ENCODE peak calls at places on chromosomes 5 and 9, in seven cellular contexts. O, J, S, X, D, E and R are unnamed samples. For H3K4me1, the result is how much of the 10 kb centered on the place peaks cover.

GRCh38 chr5:76694317-76694716 is 21.6 kb upstream of the F2R start:
- DNase-seq in J (no peak), S (no peak), X (no peak), D (no peak), O (no peak), E (no peak), R (no peak)

GRCh38 chr5:178336889-178337785 is 104.5 kb upstream of the PHYKPL start:
- DNase-seq in S (no peak), O (no peak), D (no peak), J (peak), E (no peak), X (peak), R (no peak)

GRCh38 chr5:151155149-151155776 is 2.3 kb downstream of the ANXA6 start:
- DNase-seq in D (no peak), S (no peak), J (no peak), X (no peak), O (no peak), E (peak), R (no peak)

GRCh38 chr5:140344683-140345423 is 1.6 kb downstream of the HBEGF start:
- DNase-seq in D (no peak), S (no peak), X (no peak), E (peak), J (no peak), O (no peak), R (peak)

GRCh38 chr5:172505403-172505759 is 51.1 kb upstream of the SH3PXD2B start:
- DNase-seq in S (peak), D (no peak), O (peak), X (no peak), J (peak), E (no peak), R (no peak)

GRCh38 chr9:90441814-90442213 is 200.8 kb downstream of the DIRAS2 start:
- DNase-seq in O (no peak), J (no peak), X (no peak), S (no peak), D (no peak), E (no peak), R (no peak)

GRCh38 chr5:4938941-4939546 is 201.1 kb upstream of the ADAMTS16 start:
- DNase-seq in J (no peak), D (no peak), X (no peak), S (no peak), O (no peak), E (no peak), R (no peak)

GRCh38 chr5:16656561-16657191 is 39.9 kb upstream of the RETREG1 start:
- DNase-seq in X (no peak), E (no peak), S (no peak), J (no peak), O (peak), D (no peak), R (no peak)

GRCh38 chr5:35198096-35198495 is 32.2 kb downstream of the PRLR start:
- DNase-seq in O (no peak), J (no peak), E (peak), X (no peak), S (no peak), D (no peak), R (peak)

GRCh38 chr5:35046754-35047153 is 995 bp downstream of the AGXT2 start:
- DNase-seq in J (no peak), D (no peak), X (no peak), E (no peak), O (no peak), S (no peak), R (no peak)

GRCh38 chr5:142197098-142197497 is 88.5 kb downstream of the NDFIP1 start:
- DNase-seq in E (no peak), O (no peak), J (no peak), X (no peak), S (no peak), D (no peak), R (no peak)

GRCh38 chr5:61618577-61618976 is 286.5 kb downstream of the ZSWIM6 start:
- DNase-seq in E (no peak), J (no peak), X (no peak), S (no peak), D (no peak), O (no peak), R (no peak)

GRCh38 chr5:90930756-90931431 is 372.3 kb downstream of the ADGRV1 start:
- DNase-seq in E (no peak), O (no peak), J (no peak), X (peak), S (no peak), D (no peak), R (no peak)

GRCh38 chr5:35354751-35355150 is 124.5 kb upstream of the PRLR start:
- DNase-seq in J (no peak), D (no peak), S (no peak), X (no peak), O (no peak), E (no peak), R (no peak)

GRCh38 chr5:65663804-65664521 is 39.1 kb downstream of the SHLD3 start:
- DNase-seq in J (no peak), E (peak), D (no peak), X (peak), S (no peak), O (no peak), R (no peak)

GRCh38 chr5:172283862-172284274 is 304 bp upstream of the UBTD2 start:
- DNase-seq in S (peak), D (peak), O (peak), E (peak), X (peak), J (peak), R (peak)

GRCh38 chr5:176837707-176838115 is 27.4 kb downstream of the UNC5A start:
- DNase-seq in S (peak), J (peak), E (peak), X (peak), O (peak), D (peak), R (peak)

GRCh38 chr5:54661111-54661510 is 143.6 kb downstream of the SNX18 start:
- DNase-seq in O (no peak), S (no peak), D (no peak), E (no peak), J (no peak), X (no peak), R (no peak)

GRCh38 chr9:27925815-27926214 is 352.5 kb upstream of the C9orf72 start:
- DNase-seq in J (no peak), X (no peak), E (no peak), O (no peak), D (no peak), S (no peak), R (no peak)

GRCh38 chr5:42944989-42945388 is 95.1 kb downstream of the ANXA2R start:
- DNase-seq in O (no peak), X (no peak), S (no peak), E (no peak), J (no peak), D (no peak), R (no peak)

DNA sequence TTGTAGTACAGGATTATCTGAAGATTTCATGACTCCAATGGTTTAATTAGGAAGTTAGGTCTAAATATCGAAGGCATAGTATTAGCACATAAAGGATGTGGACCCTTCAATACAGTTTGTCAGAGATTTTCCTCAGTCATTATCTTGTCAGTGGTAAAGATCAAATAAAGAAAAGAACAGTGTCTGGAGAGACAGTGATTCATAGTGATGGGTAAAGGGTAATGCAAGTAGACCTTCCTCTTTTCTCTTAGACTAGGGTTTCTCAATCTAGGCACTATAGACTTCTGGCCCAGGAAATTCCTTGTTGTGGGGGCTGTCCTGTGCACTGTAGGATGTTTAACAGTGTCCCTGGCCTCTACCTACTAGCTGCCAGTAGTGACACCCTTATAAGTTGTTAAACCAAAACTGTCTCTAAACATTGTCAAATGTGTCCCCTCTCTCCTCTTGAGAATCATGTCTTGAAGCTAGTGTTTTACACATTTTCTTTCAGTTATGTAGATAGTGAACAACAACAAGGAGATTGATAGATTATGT is 6.9 kb downstream of the CAMK4 start:
- DNase-seq in E (no peak), D (no peak), O (no peak), J (no peak), S (no peak), X (no peak), R (no peak)
- H3K4me1 ChIP-seq in E (under half), D (under half), O (under half), J (under half), S (under half), X (under half), R (under half)

DNA sequence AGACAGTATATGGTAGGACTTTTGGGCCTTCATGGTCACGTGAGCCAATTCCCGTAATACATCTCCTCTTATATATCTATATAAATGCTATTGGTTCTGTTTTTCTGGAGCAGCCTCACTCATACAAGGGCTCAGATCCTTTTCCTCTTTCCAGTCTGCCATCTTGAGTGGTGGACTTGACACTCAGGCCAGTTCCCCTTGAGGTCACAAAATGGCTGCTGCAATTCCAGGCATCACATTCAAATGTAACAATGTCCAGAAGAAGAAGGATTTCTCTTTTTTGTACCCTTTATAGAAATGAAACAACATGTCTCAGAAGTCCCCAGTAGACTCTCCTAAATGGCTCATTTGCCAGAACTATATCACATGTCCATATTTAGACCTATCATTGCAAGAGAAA is 4.5 kb downstream of the GPR150 start:
- DNase-seq in D (no peak), O (no peak), J (no peak), S (no peak), X (no peak), E (no peak), R (no peak)
- H3K4me1 ChIP-seq in D (under half), O (under half), J (under half), S (under half), X (under half), E (under half), R (under half)

GRCh38 chr9:121735792-121736130 is 84.3 kb downstream of the DAB2IP start:
- DNase-seq in S (no peak), O (no peak), E (no peak), D (no peak), X (no peak), J (no peak), R (no peak)
- H3K4me1 ChIP-seq in S (under half), O (half or more), E (under half), D (under half), X (under half), J (under half), R (under half)

GRCh38 chr9:94824913-94825619 is 98.6 kb downstream of the AOPEP start:
- DNase-seq in S (no peak), E (no peak), D (no peak), O (no peak), J (no peak), X (peak), R (no peak)
- H3K4me1 ChIP-seq in S (under half), E (under half), D (under half), O (half or more), J (under half), X (half or more), R (under half)

DNA sequence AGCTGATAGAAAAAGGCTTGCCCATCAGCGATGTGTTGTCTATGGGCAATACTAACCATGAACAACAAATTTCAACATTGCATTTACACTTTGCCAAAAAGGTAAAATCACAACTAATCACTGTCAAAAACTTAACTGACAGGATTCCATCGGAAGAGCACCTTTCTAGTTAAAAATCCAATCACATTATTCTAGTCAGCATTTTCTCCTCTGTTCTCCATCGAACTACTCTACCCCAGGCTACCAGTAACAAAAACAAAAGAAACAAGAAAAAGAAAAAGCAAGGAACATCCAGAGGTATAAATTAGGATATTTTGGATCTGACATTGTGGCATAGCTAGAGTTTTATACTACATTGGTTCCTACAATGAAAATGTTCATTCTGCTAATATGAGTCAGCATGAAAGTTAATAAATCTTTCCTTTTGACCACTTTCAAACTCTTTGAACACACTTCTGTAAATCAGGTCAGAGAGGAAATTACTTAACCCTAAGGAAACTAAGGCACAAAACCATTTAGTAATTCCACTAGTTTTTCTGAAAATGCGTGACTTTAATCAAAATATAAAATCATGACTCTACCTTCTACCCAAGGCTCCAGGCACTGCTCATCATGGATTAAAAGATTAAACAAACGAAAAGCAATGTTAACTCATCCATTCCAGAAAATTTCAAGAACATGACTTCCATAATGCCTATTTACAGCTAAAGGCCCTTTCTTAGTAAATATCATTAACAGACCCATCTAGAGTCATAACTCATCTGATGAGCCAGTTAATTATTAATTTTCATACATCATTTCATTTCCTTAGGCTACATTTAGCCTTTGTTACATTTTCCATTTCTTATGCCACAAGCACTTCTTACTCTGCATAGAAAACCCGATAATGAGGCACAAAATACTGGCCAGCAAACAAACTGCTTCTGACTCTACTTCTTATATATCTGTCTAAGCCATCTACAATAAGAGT is 10.2 kb downstream of the GLIS3 start:
- DNase-seq in E (no peak), O (no peak), J (no peak), X (no peak), D (no peak), S (no peak), R (no peak)
- H3K4me1 ChIP-seq in E (under half), O (under half), J (under half), X (under half), D (under half), S (under half), R (under half)

GRCh38 chr5:80249876-80250275 is 6.0 kb downstream of the SERINC5 start:
- DNase-seq in J (no peak), S (no peak), D (no peak), E (no peak), X (peak), O (no peak), R (no peak)
- H3K4me1 ChIP-seq in J (under half), S (under half), D (under half), E (under half), X (half or more), O (half or more), R (under half)

GRCh38 chr9:134386951-134387831 is 60.9 kb downstream of the RXRA start:
- DNase-seq in D (no peak), J (no peak), E (no peak), S (no peak), X (no peak), O (no peak), R (peak)

GRCh38 chr9:134390537-134390936 is 64.3 kb downstream of the RXRA start:
- DNase-seq in J (no peak), E (no peak), X (no peak), O (no peak), D (no peak), S (no peak), R (no peak)

GRCh38 chr9:134388976-134389375 is 62.7 kb downstream of the RXRA start:
- DNase-seq in S (no peak), E (no peak), J (no peak), D (no peak), O (no peak), X (no peak), R (no peak)

GRCh38 chr9:134389659-134390058 is 63.4 kb downstream of the RXRA start:
- DNase-seq in O (no peak), D (no peak), E (no peak), S (no peak), X (no peak), J (no peak), R (no peak)

DNA sequence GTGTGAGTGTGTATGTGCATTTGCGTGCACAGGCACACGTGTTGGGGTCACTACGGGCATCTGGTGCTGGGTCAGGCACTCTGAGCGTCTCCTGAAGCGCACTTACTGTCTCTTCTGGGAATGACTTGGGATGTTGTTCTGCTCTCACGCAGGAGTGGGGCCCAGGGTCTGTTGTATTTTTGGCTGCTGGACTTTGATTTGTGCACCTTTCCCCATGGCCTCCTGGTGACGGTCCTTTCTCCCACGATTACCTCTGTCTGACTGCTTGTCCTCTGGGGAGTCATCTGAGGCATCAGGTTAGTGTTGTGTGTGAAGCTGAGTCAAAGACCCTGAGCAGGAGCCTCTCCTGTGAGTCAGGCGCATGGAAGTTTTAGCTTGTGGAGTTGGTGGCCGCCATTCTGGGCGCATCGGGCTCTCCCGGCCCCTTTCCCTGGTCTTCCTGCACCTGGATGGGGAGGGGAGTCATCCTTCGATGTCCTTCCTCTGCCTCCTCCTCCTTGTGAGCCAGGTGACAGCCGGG is 62.1 kb downstream of the RXRA start:
- DNase-seq in O (no peak), J (no peak), X (no peak), S (no peak), E (no peak), D (no peak), R (peak)
- H3K4me1 ChIP-seq in O (half or more), J (under half), X (under half), S (under half), E (under half), D (under half), R (under half)

DNA sequence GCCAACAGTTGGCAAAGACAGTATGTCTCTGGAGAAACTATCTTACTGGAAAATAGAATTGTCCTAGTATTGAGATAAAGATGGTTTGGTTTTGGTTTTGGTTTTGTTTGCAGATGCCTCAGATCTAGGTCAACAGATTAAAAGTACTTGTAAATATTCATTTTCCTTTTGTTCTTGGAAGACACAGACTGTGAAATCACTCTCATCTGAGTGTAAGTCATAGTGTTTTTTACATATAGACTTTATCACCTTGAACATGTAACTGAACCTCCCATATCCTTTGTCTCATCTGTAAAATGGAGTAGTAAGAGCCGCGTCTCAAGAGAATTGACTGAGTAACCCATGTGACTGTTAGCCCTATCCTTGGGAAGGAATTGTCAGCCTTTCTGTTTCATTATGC is 34.3 kb downstream of the MAP3K1 start:
- DNase-seq in O (no peak), D (peak), X (no peak), S (no peak), E (no peak), J (no peak), R (no peak)
- H3K4me1 ChIP-seq in O (half or more), D (half or more), X (under half), S (under half), E (under half), J (under half), R (under half)